ENCODE peak calls at places on chromosomes 16 and 17, in four cellular contexts. S is GM12878, G is K562, M is H1. J is an unnamed sample.

GRCh38 chr17:4881761-4882555 is 17.4 kb upstream of the C17orf107 start:
- DNase-seq in S (no peak), G (peak), M (peak), J (no peak)

GRCh38 chr17:79039171-79039570 is 15.2 kb downstream of the C1QTNF1 start:
- DNase-seq in S (no peak), G (no peak), M (no peak), J (no peak)

GRCh38 chr17:15106540-15106939 is 158.6 kb downstream of the PMP22 start:
- DNase-seq in S (no peak), G (no peak), M (no peak), J (peak)

GRCh38 chr16:66878067-66878466 is 2.2 kb upstream of the PDP2 start:
- DNase-seq in S (no peak), G (no peak), M (no peak), J (no peak)

GRCh38 chr17:7858487-7858832 is 657 bp downstream of the CYB5D1 start:
- DNase-seq in S (no peak), G (peak), M (no peak), J (no peak)

GRCh38 chr16:27366687-27367462 is 35.1 kb upstream of the IL21R start:
- DNase-seq in S (no peak), G (peak), M (no peak), J (no peak)

GRCh38 chr17:1649116-1649843 is 386 bp downstream of the RILP start:
- DNase-seq in S (no peak), G (peak), M (peak), J (peak)

GRCh38 chr17:38741443-38741842 is 6.7 kb downstream of the PCGF2 start:
- DNase-seq in S (no peak), G (no peak), M (no peak), J (no peak)

GRCh38 chr17:81958633-81959342 is 2.2 kb downstream of the NOTUM start:
- DNase-seq in S (no peak), G (peak), M (no peak), J (no peak)

GRCh38 chr17:29846298-29846697 is 83.7 kb downstream of the SSH2 start:
- DNase-seq in S (no peak), G (no peak), M (no peak), J (no peak)

GRCh38 chr17:1713878-1714487 is 3.8 kb upstream of the TLCD2 start:
- DNase-seq in S (no peak), G (no peak), M (peak), J (peak)

GRCh38 chr16:20326336-20326735 is 977 bp downstream of the GP2 start:
- DNase-seq in S (no peak), G (no peak), M (no peak), J (no peak)

GRCh38 chr17:21505819-21506815 is 130.0 kb downstream of the KCNJ12 start:
- DNase-seq in S (no peak), G (no peak), M (no peak), J (no peak)

GRCh38 chr17:26774291-26775218 is 519.4 kb upstream of the WSB1 start:
- DNase-seq in S (no peak), G (no peak), M (no peak), J (no peak)

GRCh38 chr16:11224894-11225676 is 30.9 kb downstream of the SOCS1 start:
- DNase-seq in S (peak), G (no peak), M (no peak), J (no peak)

GRCh38 chr17:38798614-38799500 is 499 bp downstream of the PIP4K2B start:
- DNase-seq in S (no peak), G (peak), M (no peak), J (no peak)

DNA sequence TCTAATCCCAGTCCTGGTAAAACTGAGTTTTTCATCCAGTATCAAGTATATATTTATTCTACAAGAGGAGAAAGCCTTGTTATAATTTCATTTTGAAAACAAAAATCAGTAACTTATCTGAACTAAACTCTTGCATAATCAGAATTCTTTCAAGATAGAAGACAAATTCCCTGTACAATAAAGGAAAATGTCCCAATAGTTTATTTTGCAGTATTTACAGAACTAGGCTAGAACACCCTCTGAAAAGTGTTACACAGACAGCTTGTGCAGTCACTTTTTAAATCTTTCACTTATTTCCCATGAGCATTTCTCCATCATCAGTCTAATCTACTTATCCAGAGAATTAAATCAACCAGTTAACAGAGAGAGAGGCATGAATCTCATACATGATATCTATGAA is 48.5 kb downstream of the SPOP start:
- DNase-seq in S (no peak), G (no peak), M (no peak), J (no peak)
- TF ChIP-seq EGR1 in S (no peak), G (no peak), M (no peak), J (no peak)

DNA sequence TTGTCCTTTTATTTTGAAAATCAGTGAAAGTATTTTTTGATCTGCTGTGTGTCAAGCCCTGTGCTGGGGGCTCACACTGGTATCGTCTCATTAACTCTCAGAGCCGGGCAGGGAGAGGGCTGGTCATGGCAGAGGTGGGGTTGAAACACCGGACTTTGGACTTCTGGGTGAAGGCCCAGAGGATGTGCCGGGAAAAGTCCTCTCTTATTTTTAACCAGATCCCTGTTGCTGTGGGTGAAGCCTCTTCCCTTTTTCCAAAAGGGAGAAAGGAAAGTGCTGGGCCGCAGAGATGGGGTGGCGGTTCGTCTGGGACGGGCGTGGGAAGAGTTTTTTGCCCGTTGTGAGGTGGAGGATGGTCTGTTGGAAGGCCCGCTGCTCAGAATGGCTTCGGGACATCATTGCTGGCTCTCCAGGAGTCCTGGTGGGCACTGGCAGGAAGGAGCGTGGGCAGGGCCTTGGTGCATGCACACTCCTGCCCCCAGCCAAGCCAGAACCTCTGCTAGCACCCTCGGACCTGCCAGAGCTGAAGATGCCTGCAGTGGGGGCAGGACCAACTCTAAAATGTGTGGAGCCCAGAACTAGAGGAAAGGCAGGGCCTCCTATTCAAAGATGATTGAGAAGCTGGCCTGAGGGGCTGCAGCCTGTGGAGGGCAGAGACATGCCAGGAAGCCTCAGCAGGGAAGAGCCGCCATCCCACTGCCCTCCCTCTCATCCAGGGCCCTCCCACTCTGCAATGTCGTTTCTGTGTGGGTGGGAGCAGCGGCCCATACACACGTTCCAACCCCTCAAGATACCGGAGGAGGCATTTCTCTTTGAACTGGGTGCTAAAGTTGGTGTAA is 213.2 kb downstream of the CCDC182 start:
- DNase-seq in S (no peak), G (peak), M (no peak), J (no peak)
- TF ChIP-seq EGR1 in S (no peak), G (peak), M (no peak), J (no peak)

GRCh38 chr17:34613064-34614019 is 34.0 kb downstream of the TMEM132E start:
- DNase-seq in S (no peak), G (peak), M (peak), J (no peak)
- TF ChIP-seq EGR1 in S (no peak), G (peak), M (no peak), J (no peak)

GRCh38 chr17:36544049-36544319 is 735 bp upstream of the GGNBP2 start:
- DNase-seq in S (peak), G (no peak), M (no peak), J (no peak)
- TF ChIP-seq EGR1 in S (no peak), G (no peak), M (no peak), J (no peak)

DNA sequence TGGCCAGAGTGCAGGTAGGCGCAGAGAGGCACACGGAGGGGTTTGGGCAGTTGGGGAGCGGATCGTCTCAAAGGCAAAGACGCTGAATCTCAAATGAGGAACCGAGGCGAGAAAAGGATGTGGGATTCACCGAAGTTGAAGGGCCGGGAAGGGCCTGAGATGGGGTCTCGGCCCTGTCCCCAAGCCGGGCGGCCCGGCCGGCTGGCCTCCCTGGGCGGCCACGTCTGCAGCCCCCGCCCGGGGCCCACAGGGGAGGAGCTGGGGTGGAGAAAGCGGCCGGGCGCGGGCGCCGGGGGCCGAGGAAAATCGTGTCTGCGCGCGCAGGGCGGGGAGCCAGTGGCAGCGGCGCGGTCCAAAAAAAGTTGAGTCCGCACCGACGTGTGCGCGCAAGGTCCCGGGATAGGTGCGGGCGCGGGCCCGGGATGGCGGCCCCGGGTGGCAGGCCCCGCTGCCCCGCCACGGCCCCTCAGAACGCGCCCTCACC is 439 bp downstream of the SLC12A4 start:
- DNase-seq in S (no peak), G (peak), M (peak), J (no peak)
- TF ChIP-seq EGR1 in S (no peak), G (no peak), M (no peak), J (no peak)

J was measured in HCT116.